ENCODE peak calls at places on chromosome 10, in seven cellular contexts. One of them, this sample, is unnamed.
A peak's percentile ranks its signal among the peaks of the same experiment; 100 is the strongest.

GRCh38 chr10:101092742-101093386 is 31.1 kb downstream of the KAZALD1 start:
- DNase-seq in GM20000: no peak
- DNase-seq in AG09319: no peak
- DNase-seq in K562: no peak
- DNase-seq in activated T-cell treated with anti-CD3 and anti-CD28 coated beads, Interleukin-2, amount 50 U/mL, for 24 hours: no peak
- DNase-seq in colonic mucosa: no peak
- DNase-seq in stimulated activated CD4-positive, alpha-beta T cell treated with anti-CD3 and anti-CD28 coated beads, Interleukin-1b, Interleukin-23, amount 100 ng/mL, for 1 hour: no peak
- DNase-seq in this sample: no peak

GRCh38 chr10:74437822-74438221 is 286.8 kb downstream of the ADK start:
- DNase-seq in K562: no peak
- DNase-seq in stimulated activated CD4-positive, alpha-beta T cell treated with anti-CD3 and anti-CD28 coated beads, Interleukin-1b, Interleukin-23, amount 100 ng/mL, for 1 hour: no peak
- DNase-seq in GM20000: no peak
- DNase-seq in activated T-cell treated with anti-CD3 and anti-CD28 coated beads, Interleukin-2, amount 50 U/mL, for 24 hours: no peak
- DNase-seq in colonic mucosa: no peak
- DNase-seq in AG09319: peak; percentile 14
- DNase-seq in this sample: no peak

GRCh38 chr10:131117011-131117410 is 194.5 kb downstream of the TCERG1L start:
- DNase-seq in colonic mucosa: no peak
- DNase-seq in AG09319: no peak
- DNase-seq in activated T-cell treated with anti-CD3 and anti-CD28 coated beads, Interleukin-2, amount 50 U/mL, for 24 hours: no peak
- DNase-seq in stimulated activated CD4-positive, alpha-beta T cell treated with anti-CD3 and anti-CD28 coated beads, Interleukin-1b, Interleukin-23, amount 100 ng/mL, for 1 hour: no peak
- DNase-seq in K562: no peak
- DNase-seq in GM20000: no peak
- DNase-seq in this sample: no peak

GRCh38 chr10:55358539-55358938 is 557.5 kb upstream of the PCDH15 start:
- DNase-seq in K562: no peak
- DNase-seq in GM20000: no peak
- DNase-seq in AG09319: no peak
- DNase-seq in colonic mucosa: no peak
- DNase-seq in stimulated activated CD4-positive, alpha-beta T cell treated with anti-CD3 and anti-CD28 coated beads, Interleukin-1b, Interleukin-23, amount 100 ng/mL, for 1 hour: no peak
- DNase-seq in activated T-cell treated with anti-CD3 and anti-CD28 coated beads, Interleukin-2, amount 50 U/mL, for 24 hours: no peak
- DNase-seq in this sample: no peak

GRCh38 chr10:127797339-127797738 is 60.4 kb downstream of the FOXI2 start:
- DNase-seq in stimulated activated CD4-positive, alpha-beta T cell treated with anti-CD3 and anti-CD28 coated beads, Interleukin-1b, Interleukin-23, amount 100 ng/mL, for 1 hour: no peak
- DNase-seq in GM20000: peak; percentile 10
- DNase-seq in AG09319: no peak
- DNase-seq in colonic mucosa: no peak
- DNase-seq in activated T-cell treated with anti-CD3 and anti-CD28 coated beads, Interleukin-2, amount 50 U/mL, for 24 hours: no peak
- DNase-seq in K562: no peak
- DNase-seq in this sample: no peak

GRCh38 chr10:76743169-76743568 is 894.4 kb downstream of the KCNMA1 start:
- DNase-seq in GM20000: no peak
- DNase-seq in activated T-cell treated with anti-CD3 and anti-CD28 coated beads, Interleukin-2, amount 50 U/mL, for 24 hours: no peak
- DNase-seq in colonic mucosa: no peak
- DNase-seq in K562: no peak
- DNase-seq in AG09319: no peak
- DNase-seq in stimulated activated CD4-positive, alpha-beta T cell treated with anti-CD3 and anti-CD28 coated beads, Interleukin-1b, Interleukin-23, amount 100 ng/mL, for 1 hour: no peak
- DNase-seq in this sample: no peak

GRCh38 chr10:663844-664243 is 25.6 kb downstream of the DIP2C start:
- DNase-seq in activated T-cell treated with anti-CD3 and anti-CD28 coated beads, Interleukin-2, amount 50 U/mL, for 24 hours: no peak
- DNase-seq in stimulated activated CD4-positive, alpha-beta T cell treated with anti-CD3 and anti-CD28 coated beads, Interleukin-1b, Interleukin-23, amount 100 ng/mL, for 1 hour: no peak
- DNase-seq in colonic mucosa: no peak
- DNase-seq in K562: no peak
- DNase-seq in GM20000: no peak
- DNase-seq in AG09319: no peak
- DNase-seq in this sample: no peak

GRCh38 chr10:131193923-131194322 is 117.6 kb downstream of the TCERG1L start:
- DNase-seq in AG09319: no peak
- DNase-seq in stimulated activated CD4-positive, alpha-beta T cell treated with anti-CD3 and anti-CD28 coated beads, Interleukin-1b, Interleukin-23, amount 100 ng/mL, for 1 hour: no peak
- DNase-seq in GM20000: no peak
- DNase-seq in activated T-cell treated with anti-CD3 and anti-CD28 coated beads, Interleukin-2, amount 50 U/mL, for 24 hours: no peak
- DNase-seq in K562: no peak
- DNase-seq in colonic mucosa: no peak
- DNase-seq in this sample: no peak

GRCh38 chr10:33335550-33335799 is 1.0 kb upstream of the NRP1 start:
- DNase-seq in stimulated activated CD4-positive, alpha-beta T cell treated with anti-CD3 and anti-CD28 coated beads, Interleukin-1b, Interleukin-23, amount 100 ng/mL, for 1 hour: no peak
- DNase-seq in AG09319: no peak
- DNase-seq in GM20000: peak; percentile 37
- DNase-seq in K562: no peak
- DNase-seq in activated T-cell treated with anti-CD3 and anti-CD28 coated beads, Interleukin-2, amount 50 U/mL, for 24 hours: no peak
- DNase-seq in colonic mucosa: no peak
- DNase-seq in this sample: no peak

GRCh38 chr10:42991442-42992098 is 85.3 kb upstream of the RET start:
- DNase-seq in GM20000: no peak
- DNase-seq in activated T-cell treated with anti-CD3 and anti-CD28 coated beads, Interleukin-2, amount 50 U/mL, for 24 hours: peak; percentile 12
- DNase-seq in stimulated activated CD4-positive, alpha-beta T cell treated with anti-CD3 and anti-CD28 coated beads, Interleukin-1b, Interleukin-23, amount 100 ng/mL, for 1 hour: no peak
- DNase-seq in K562: no peak
- DNase-seq in colonic mucosa: peak; percentile 12
- DNase-seq in AG09319: no peak
- DNase-seq in this sample: no peak

GRCh38 chr10:116710021-116710420 is 32.3 kb downstream of the HSPA12A start:
- DNase-seq in stimulated activated CD4-positive, alpha-beta T cell treated with anti-CD3 and anti-CD28 coated beads, Interleukin-1b, Interleukin-23, amount 100 ng/mL, for 1 hour: no peak
- DNase-seq in colonic mucosa: no peak
- DNase-seq in activated T-cell treated with anti-CD3 and anti-CD28 coated beads, Interleukin-2, amount 50 U/mL, for 24 hours: no peak
- DNase-seq in K562: no peak
- DNase-seq in GM20000: no peak
- DNase-seq in AG09319: no peak
- DNase-seq in this sample: no peak

GRCh38 chr10:118812393-118812740 is 57.6 kb upstream of the CACUL1 start:
- DNase-seq in GM20000: no peak
- DNase-seq in K562: no peak
- DNase-seq in AG09319: no peak
- DNase-seq in stimulated activated CD4-positive, alpha-beta T cell treated with anti-CD3 and anti-CD28 coated beads, Interleukin-1b, Interleukin-23, amount 100 ng/mL, for 1 hour: no peak
- DNase-seq in colonic mucosa: no peak
- DNase-seq in activated T-cell treated with anti-CD3 and anti-CD28 coated beads, Interleukin-2, amount 50 U/mL, for 24 hours: no peak
- DNase-seq in this sample: no peak

GRCh38 chr10:69958232-69958902 is 94.3 kb upstream of the MACROH2A2 start:
- DNase-seq in colonic mucosa: peak; percentile 39
- DNase-seq in K562: peak; percentile 81
- DNase-seq in activated T-cell treated with anti-CD3 and anti-CD28 coated beads, Interleukin-2, amount 50 U/mL, for 24 hours: no peak
- DNase-seq in AG09319: no peak
- DNase-seq in GM20000: peak; percentile 77
- DNase-seq in stimulated activated CD4-positive, alpha-beta T cell treated with anti-CD3 and anti-CD28 coated beads, Interleukin-1b, Interleukin-23, amount 100 ng/mL, for 1 hour: no peak
- DNase-seq in this sample: no peak

GRCh38 chr10:127148066-127148932 is 48.1 kb downstream of the INSYN2A start:
- DNase-seq in stimulated activated CD4-positive, alpha-beta T cell treated with anti-CD3 and anti-CD28 coated beads, Interleukin-1b, Interleukin-23, amount 100 ng/mL, for 1 hour: no peak
- DNase-seq in colonic mucosa: no peak
- DNase-seq in activated T-cell treated with anti-CD3 and anti-CD28 coated beads, Interleukin-2, amount 50 U/mL, for 24 hours: no peak
- DNase-seq in AG09319: peak; percentile 44
- DNase-seq in K562: no peak
- DNase-seq in GM20000: no peak
- DNase-seq in this sample: peak; percentile 35

This sample was measured in smooth muscle cell of the brain vasculature.